ENCODE peak calls at places on chromosomes 2 and 18, in five cellular contexts. A is Peyer's patch; Q is heart right ventricle; H is mucosa of descending colon; O is CD8-positive, alpha-beta T cell. E is an unnamed sample. For H3K4me1, the result is how much of the 10 kb centered on the place peaks cover.

GRCh38 chr2:38498039-38498438 is 104.7 kb downstream of the HNRNPLL start:
- DNase-seq in O (no peak), H (no peak), Q (peak), A (peak), E (no peak)

GRCh38 chr2:133377021-133377481 is 191.2 kb downstream of the NCKAP5 start:
- DNase-seq in H (no peak), A (no peak), O (no peak), Q (no peak), E (no peak)

GRCh38 chr2:11421863-11422490 is 44.0 kb downstream of the E2F6 start:
- DNase-seq in O (no peak), Q (no peak), A (no peak), H (no peak), E (no peak)

GRCh38 chr2:73000808-73001570 is 70.5 kb downstream of the SFXN5 start:
- DNase-seq in Q (no peak), O (no peak), A (no peak), H (no peak), E (no peak)

GRCh38 chr2:216034065-216034464 is 20.7 kb upstream of the MREG start:
- DNase-seq in O (peak), Q (peak), A (peak), H (peak), E (peak)

GRCh38 chr2:239393401-239393940 is 7.3 kb downstream of the HDAC4 start:
- DNase-seq in O (no peak), H (peak), Q (peak), A (no peak), E (no peak)

GRCh38 chr2:127091148-127091547 is 15.8 kb downstream of the BIN1 start:
- DNase-seq in O (no peak), A (no peak), H (peak), Q (no peak), E (no peak)

GRCh38 chr18:22710628-22711380 is 222.3 kb upstream of the RBBP8 start:
- DNase-seq in H (peak), A (no peak), Q (peak), O (no peak), E (no peak)

GRCh38 chr2:99809259-99809900 is 319.6 kb upstream of the REV1 start:
- DNase-seq in A (no peak), H (no peak), Q (no peak), O (no peak), E (no peak)

GRCh38 chr2:141889788-141890187 is 241.0 kb downstream of the LRP1B start:
- DNase-seq in O (no peak), H (no peak), A (no peak), Q (no peak), E (no peak)

GRCh38 chr2:230152334-230152733 is 67.5 kb downstream of the SP110 start:
- DNase-seq in H (no peak), O (no peak), Q (no peak), A (no peak), E (no peak)

GRCh38 chr2:128591841-128592822 is 273.5 kb upstream of the HS6ST1 start:
- DNase-seq in O (no peak), A (no peak), H (no peak), Q (no peak), E (no peak)

GRCh38 chr2:162153608-162154224 is 1.7 kb upstream of the GCG start:
- DNase-seq in Q (peak), A (peak), O (peak), H (no peak), E (peak)

GRCh38 chr2:135585586-135585985 is 54.3 kb downstream of the R3HDM1 start:
- DNase-seq in A (no peak), O (no peak), H (no peak), Q (no peak), E (no peak)

GRCh38 chr2:85712261-85712660 is 18.1 kb downstream of the GNLY start:
- DNase-seq in O (no peak), Q (no peak), A (no peak), H (no peak), E (no peak)

GRCh38 chr2:38751043-38751846 is at the start of gene SRSF7:
- DNase-seq in O (peak), A (peak), Q (peak), H (peak), E (peak)

GRCh38 chr2:209391776-209392401 is 32.0 kb upstream of the MAP2 start:
- DNase-seq in H (no peak), A (no peak), O (no peak), Q (no peak), E (no peak)

GRCh38 chr2:147255812-147256211 is 589.0 kb upstream of the ACVR2A start:
- DNase-seq in O (no peak), H (no peak), A (no peak), Q (no peak), E (no peak)

GRCh38 chr18:35127201-35127600 is 86.0 kb downstream of the MAPRE2 start:
- DNase-seq in H (no peak), A (no peak), Q (no peak), O (no peak), E (no peak)

GRCh38 chr2:222307138-222307756 is 8.4 kb upstream of the PAX3 start:
- DNase-seq in H (peak), Q (no peak), O (no peak), A (no peak), E (no peak)

GRCh38 chr2:211405036-211405435 is 848.6 kb downstream of the CPS1 start:
- DNase-seq in H (no peak), A (no peak), O (no peak), Q (no peak), E (no peak)

GRCh38 chr2:128260239-128261138 is 58.2 kb downstream of the HS6ST1 start:
- DNase-seq in H (no peak), O (no peak), A (no peak), Q (no peak), E (no peak)

GRCh38 chr2:75456111-75456510 is 104.6 kb downstream of the EVA1A start:
- DNase-seq in A (no peak), O (no peak), Q (no peak), H (no peak), E (no peak)

GRCh38 chr18:22001912-22002487 is 167.4 kb upstream of the GATA6 start:
- DNase-seq in O (no peak), H (peak), A (no peak), Q (no peak), E (no peak)

GRCh38 chr2:101442042-101442666 is 32.8 kb downstream of the RFX8 start:
- DNase-seq in O (no peak), Q (no peak), H (no peak), A (no peak), E (no peak)

GRCh38 chr2:49516427-49516826 is 362.1 kb upstream of the FSHR start:
- DNase-seq in A (no peak), O (no peak), H (no peak), Q (no peak), E (no peak)

GRCh38 chr2:232342635-232343565 is 35.7 kb upstream of the ALPP start:
- DNase-seq in A (no peak), O (no peak), H (peak), Q (no peak), E (no peak)

GRCh38 chr2:98514879-98515570 is 70.4 kb downstream of the INPP4A start:
- DNase-seq in O (no peak), H (no peak), Q (no peak), A (no peak), E (no peak)

GRCh38 chr18:13454363-13455150 is 236.0 kb downstream of the LDLRAD4 start:
- DNase-seq in H (no peak), O (no peak), Q (no peak), A (no peak), E (no peak)

GRCh38 chr2:71746946-71747501 is 293.7 kb downstream of the DYSF start:
- DNase-seq in H (peak), Q (no peak), O (no peak), A (no peak), E (no peak)

GRCh38 chr2:26011990-26012856 is 21.7 kb upstream of the RAB10 start:
- DNase-seq in Q (peak), A (no peak), O (no peak), H (peak), E (no peak)

GRCh38 chr2:95362486-95362885 is 40.0 kb upstream of the FAHD2A start:
- DNase-seq in O (no peak), Q (no peak), H (no peak), A (no peak), E (no peak)

GRCh38 chr2:27809761-27810241 is 38.3 kb downstream of the MRPL33 start:
- DNase-seq in A (no peak), H (no peak), O (no peak), Q (no peak), E (no peak)

GRCh38 chr2:38201784-38202183 is 125.8 kb upstream of the CYP1B1 start:
- DNase-seq in Q (no peak), O (no peak), A (no peak), H (no peak), E (no peak)

GRCh38 chr2:45009928-45010705 is 865 bp upstream of the SIX2 start:
- DNase-seq in H (peak), O (no peak), A (no peak), Q (peak), E (no peak)

GRCh38 chr18:63366270-63366990 is 576 bp downstream of the KDSR start:
- DNase-seq in O (no peak), A (peak), H (peak), Q (peak), E (peak)

GRCh38 chr2:233083782-233084181 is 23.6 kb downstream of the INPP5D start:
- DNase-seq in O (no peak), H (no peak), A (peak), Q (no peak), E (peak)

GRCh38 chr2:215833531-215834162 is 179.7 kb downstream of the MREG start:
- DNase-seq in Q (no peak), O (no peak), H (no peak), A (no peak), E (no peak)

GRCh38 chr2:19217203-19217602 is 141.2 kb downstream of the OSR1 start:
- DNase-seq in Q (no peak), O (no peak), A (no peak), H (no peak), E (no peak)
- H3K4me1 ChIP-seq in Q (under half), O (under half), A (under half), H (under half), E (under half)

DNA sequence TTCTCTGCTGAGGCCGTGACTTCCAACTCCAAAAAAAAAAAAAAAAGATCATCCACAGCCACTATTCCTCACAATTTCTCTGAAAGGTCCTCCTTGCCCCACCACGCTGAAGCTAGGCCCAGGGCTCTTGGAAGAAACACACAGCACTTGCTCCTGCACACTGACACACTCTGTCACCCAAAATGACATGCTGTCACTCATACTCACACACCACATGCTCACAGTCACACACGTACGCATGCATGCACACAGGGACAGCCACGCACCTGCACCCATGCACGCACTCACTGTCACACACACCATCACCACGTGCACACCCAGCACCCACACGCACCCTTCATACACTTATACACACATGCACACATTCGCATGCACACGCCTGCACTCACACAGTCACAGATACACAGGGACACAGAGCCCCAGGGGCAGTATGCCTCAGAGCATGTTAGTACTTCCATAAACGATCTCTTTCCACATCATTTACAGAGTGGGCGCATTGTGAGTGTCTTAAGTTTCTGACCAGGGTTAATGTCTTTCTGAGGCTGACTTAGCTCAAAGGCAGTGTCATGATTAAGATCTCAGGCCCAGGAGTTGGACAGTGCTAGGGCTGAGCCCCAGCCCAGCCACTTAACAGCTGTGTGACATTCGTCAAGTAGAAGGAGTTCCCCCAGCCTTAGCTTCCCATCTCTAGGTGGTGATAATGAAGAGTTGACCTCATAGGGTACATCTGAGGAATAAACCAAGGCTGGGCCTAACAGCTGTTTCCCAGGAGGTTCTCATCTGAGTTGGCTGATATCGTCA is 93.4 kb downstream of the GLI2 start:
- DNase-seq in O (no peak), Q (no peak), H (no peak), A (no peak), E (no peak)
- H3K4me1 ChIP-seq in O (under half), Q (under half), H (under half), A (under half), E (under half)

GRCh38 chr2:60481257-60481656 is 72.2 kb downstream of the BCL11A start:
- DNase-seq in O (no peak), A (no peak), Q (no peak), H (peak), E (no peak)
- H3K4me1 ChIP-seq in O (under half), A (under half), Q (under half), H (under half), E (under half)

GRCh38 chr18:49694402-49694801 is 118.9 kb downstream of the ACAA2 start:
- DNase-seq in O (no peak), H (no peak), Q (no peak), A (no peak), E (no peak)

GRCh38 chr18:49697049-49697448 is 116.3 kb downstream of the ACAA2 start:
- DNase-seq in Q (no peak), O (no peak), A (no peak), H (no peak), E (no peak)

GRCh38 chr18:49690307-49690706 is 123.0 kb downstream of the ACAA2 start:
- DNase-seq in O (no peak), Q (no peak), H (no peak), A (no peak), E (no peak)

GRCh38 chr18:49691177-49691608 is 122.1 kb downstream of the ACAA2 start:
- DNase-seq in H (no peak), O (no peak), Q (no peak), A (no peak), E (no peak)

DNA sequence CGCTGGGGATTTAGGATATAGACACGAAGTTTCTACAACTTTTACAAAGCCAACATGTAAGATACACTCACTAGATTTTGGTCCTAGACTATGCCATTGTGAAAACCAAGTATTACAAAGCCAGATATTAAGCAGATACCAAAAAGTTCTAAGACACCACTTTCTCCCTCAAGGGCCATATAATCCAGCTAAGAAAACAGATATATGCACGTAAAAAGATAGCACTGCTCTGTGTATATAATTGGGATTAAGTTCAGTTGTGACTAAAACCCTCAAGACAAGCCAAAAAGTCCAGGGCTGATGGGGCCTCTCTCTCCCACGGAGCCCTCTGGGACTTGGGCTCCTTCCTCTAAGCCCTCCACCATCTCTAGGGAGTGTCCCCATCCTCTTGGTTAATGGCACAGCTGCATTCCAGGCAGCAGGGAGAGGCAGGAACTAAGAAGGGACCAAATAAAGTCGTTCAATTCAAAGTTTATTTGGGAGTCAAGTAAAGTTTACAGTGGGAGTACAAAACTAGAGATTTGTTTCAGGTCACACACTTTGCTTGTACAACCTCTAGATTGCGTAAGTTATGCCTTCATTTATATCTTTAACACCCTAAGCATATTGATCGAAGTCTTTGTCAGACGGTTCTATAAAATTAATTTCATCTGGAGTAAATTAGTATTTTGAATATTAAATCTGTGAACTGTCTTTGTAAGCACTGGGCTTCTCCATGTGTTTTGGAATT is 119.9 kb downstream of the ACAA2 start:
- DNase-seq in Q (no peak), A (no peak), H (no peak), O (no peak), E (no peak)
- H3K4me1 ChIP-seq in Q (under half), A (under half), H (under half), O (under half), E (under half)

GRCh38 chr2:42928692-42929576 is 136.6 kb upstream of the HAAO start:
- DNase-seq in H (peak), A (no peak), Q (no peak), O (no peak), E (no peak)
- H3K4me1 ChIP-seq in H (half or more), A (under half), Q (half or more), O (under half), E (under half)

GRCh38 chr2:31217465-31218200 is at the start of gene CAPN14:
- DNase-seq in H (no peak), Q (no peak), O (no peak), A (no peak), E (no peak)
- H3K4me1 ChIP-seq in H (under half), Q (under half), O (under half), A (under half), E (under half)

GRCh38 chr2:20612835-20613341 is 38.0 kb downstream of the HS1BP3 start:
- DNase-seq in H (no peak), O (no peak), A (no peak), Q (no peak), E (no peak)
- H3K4me1 ChIP-seq in H (under half), O (under half), A (under half), Q (half or more), E (under half)

DNA sequence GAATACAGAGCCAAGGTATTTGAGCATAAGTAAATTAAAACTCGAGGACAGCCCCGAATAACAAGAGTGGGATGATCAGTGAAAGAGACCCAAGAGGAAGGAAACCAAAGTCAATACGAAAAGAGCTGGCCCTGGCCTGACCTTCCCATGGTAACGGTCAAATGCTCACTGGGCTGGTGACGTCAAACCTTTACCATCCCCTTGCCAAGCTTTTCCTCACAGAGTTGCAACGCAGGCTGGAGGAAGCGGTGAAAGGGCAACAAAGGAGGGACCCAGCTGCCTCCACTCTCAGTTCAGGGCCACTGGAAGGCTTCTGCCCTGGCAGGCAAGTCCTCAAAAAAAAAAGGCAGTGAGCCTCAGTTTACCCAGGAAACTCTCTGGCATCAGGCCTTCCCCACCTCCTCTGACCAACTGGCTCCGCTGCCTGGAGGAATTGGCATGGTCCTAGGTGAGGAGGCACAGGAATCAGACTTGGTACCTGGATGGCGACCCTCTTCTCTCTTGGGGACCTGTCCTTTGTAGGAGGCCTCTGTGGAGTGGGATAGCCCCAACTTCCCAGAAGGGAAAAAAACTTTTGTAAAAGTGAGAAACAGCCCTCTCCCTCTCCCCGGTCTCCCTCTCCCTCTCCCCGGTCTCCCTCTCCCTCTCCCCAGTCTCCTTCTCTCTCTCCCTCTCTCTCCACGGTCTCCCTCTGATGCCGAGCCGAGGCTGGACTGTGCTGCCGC is 212.4 kb downstream of the ANAPC1 start:
- DNase-seq in A (no peak), H (no peak), Q (peak), O (no peak), E (no peak)
- H3K4me1 ChIP-seq in A (under half), H (under half), Q (under half), O (under half), E (under half)

E was measured in CD4-positive, alpha-beta memory T cell.